ENCODE peak calls at places on chromosomes 11 and 22, in ten cellular contexts. U is GM12891; D is OCI-M1; O is occipital lobe; B is heart left ventricle; L is stimulated activated CD4-positive, alpha-beta T cell treated with anti-CD3 and anti-CD28 coated beads, TNF-alpha, amount 100 ng/mL, for 48 hours; M is SHP77 treated with DMSO at 0.1 percent for 48 hours; X is GM20000; H is HCEC 1CT; K is NCI-H1417. J is an unnamed sample.
A peak's percentile ranks its signal among the peaks of the same experiment; 100 is the strongest.

GRCh38 chr22:50059881-50060262 is 1.8 kb upstream of the TTLL8 start:
- DNase-seq in M (no peak), O (no peak), B (no peak), K (no peak), U (no peak), H (no peak), L (no peak), D (no peak), X (no peak), J (no peak)

GRCh38 chr11:61298663-61299244 is 3.6 kb upstream of the VWCE start:
- DNase-seq in U (no peak), O (no peak), M (no peak), B (no peak), L (no peak), K (no peak), D (no peak), X (no peak), H (no peak), J (no peak)

GRCh38 chr11:8167796-8168195 is 1.0 kb downstream of the RIC3 start:
- DNase-seq in B (no peak), X (no peak), O (no peak), D (no peak), M (no peak), K (no peak), H (no peak), L (no peak), U (no peak), J (no peak)

GRCh38 chr11:124751741-124752470 is at the start of gene VSIG2:
- DNase-seq in X (no peak), L (no peak), U (no peak), H (no peak), M (no peak), D (no peak), O (no peak), B (no peak), K (no peak), J (no peak)

GRCh38 chr11:5522308-5522707 is 5.8 kb upstream of the UBQLNL start:
- DNase-seq in O (no peak), U (no peak), X (no peak), K (no peak), H (no peak), B (no peak), M (no peak), L (no peak), D (no peak), J (no peak)

GRCh38 chr22:42357221-42357620 is 75.0 kb downstream of the NFAM1 start:
- DNase-seq in K (no peak), M (no peak), O (no peak), B (no peak), U (no peak), D (no peak), H (no peak), X (no peak), L (no peak), J (no peak)

GRCh38 chr11:72732329-72732728 is 19.9 kb downstream of the ARAP1 start:
- DNase-seq in O (no peak), D (no peak), U (no peak), L (no peak), M (no peak), K (peak; percentile 72), B (no peak), X (no peak), H (no peak), J (peak; percentile 24)

GRCh38 chr11:8267280-8267679 is 3.6 kb upstream of the LMO1 start:
- DNase-seq in O (no peak), B (no peak), L (no peak), H (no peak), X (no peak), U (no peak), K (no peak), M (no peak), D (no peak), J (no peak)

GRCh38 chr11:44760917-44761545 is 34.3 kb downstream of the TSPAN18 start:
- DNase-seq in U (no peak), D (peak; percentile 87), X (no peak), B (peak; percentile 66), H (peak; percentile 70), K (no peak), O (no peak), M (no peak), L (no peak), J (no peak)

J was measured in pancreas.